ENCODE peak calls at places on chromosomes 7 and 10, in eight cellular contexts. One of them, this sample, is unnamed.

GRCh38 chr7:23893942-23894890 is 184.2 kb downstream of the STK31 start:
- DNase-seq in tibial artery: no peak
- DNase-seq in neural progenitor cell: no peak
- DNase-seq in cardiac muscle cell: peak; percentile 67
- DNase-seq in ovary: no peak
- DNase-seq in uterus: no peak
- DNase-seq in skeletal muscle cell: no peak
- DNase-seq in SK-N-SH: peak; percentile 44
- DNase-seq in this sample: no peak

GRCh38 chr10:126670056-126670743 is at the start of gene C10orf90:
- DNase-seq in tibial artery: no peak
- DNase-seq in neural progenitor cell: no peak
- DNase-seq in cardiac muscle cell: no peak
- DNase-seq in ovary: no peak
- DNase-seq in uterus: no peak
- DNase-seq in skeletal muscle cell: no peak
- DNase-seq in SK-N-SH: no peak
- DNase-seq in this sample: no peak

GRCh38 chr10:86536294-86536861 is 14.8 kb upstream of the WAPL start:
- DNase-seq in tibial artery: no peak
- DNase-seq in neural progenitor cell: peak; percentile 59
- DNase-seq in cardiac muscle cell: no peak
- DNase-seq in ovary: no peak
- DNase-seq in uterus: no peak
- DNase-seq in skeletal muscle cell: no peak
- DNase-seq in SK-N-SH: no peak
- DNase-seq in this sample: no peak

GRCh38 chr10:75776738-75777504 is 345.5 kb downstream of the LRMDA start:
- DNase-seq in tibial artery: no peak
- DNase-seq in neural progenitor cell: no peak
- DNase-seq in cardiac muscle cell: no peak
- DNase-seq in ovary: no peak
- DNase-seq in uterus: no peak
- DNase-seq in skeletal muscle cell: no peak
- DNase-seq in SK-N-SH: no peak
- DNase-seq in this sample: no peak

GRCh38 chr7:112414855-112415490 is 35.3 kb upstream of the IFRD1 start:
- DNase-seq in tibial artery: no peak
- DNase-seq in neural progenitor cell: peak; percentile 47
- DNase-seq in cardiac muscle cell: peak; percentile 60
- DNase-seq in ovary: no peak
- DNase-seq in uterus: no peak
- DNase-seq in skeletal muscle cell: no peak
- DNase-seq in SK-N-SH: peak; percentile 57
- DNase-seq in this sample: no peak

GRCh38 chr7:64990216-64990615 is 620 bp downstream of the ZNF117 start:
- DNase-seq in tibial artery: no peak
- DNase-seq in neural progenitor cell: no peak
- DNase-seq in cardiac muscle cell: no peak
- DNase-seq in ovary: no peak
- DNase-seq in uterus: no peak
- DNase-seq in skeletal muscle cell: no peak
- DNase-seq in SK-N-SH: no peak
- DNase-seq in this sample: no peak

GRCh38 chr10:3195706-3196105 is 23.1 kb upstream of the PITRM1 start:
- DNase-seq in tibial artery: no peak
- DNase-seq in neural progenitor cell: no peak
- DNase-seq in cardiac muscle cell: no peak
- DNase-seq in ovary: no peak
- DNase-seq in uterus: no peak
- DNase-seq in skeletal muscle cell: no peak
- DNase-seq in SK-N-SH: no peak
- DNase-seq in this sample: no peak

GRCh38 chr10:120732067-120732466 is 119.1 kb upstream of the WDR11 start:
- DNase-seq in tibial artery: no peak
- DNase-seq in neural progenitor cell: no peak
- DNase-seq in cardiac muscle cell: no peak
- DNase-seq in ovary: no peak
- DNase-seq in uterus: no peak
- DNase-seq in skeletal muscle cell: no peak
- DNase-seq in SK-N-SH: no peak
- DNase-seq in this sample: no peak

GRCh38 chr7:149625339-149625946 is 127.8 kb upstream of the ZNF746 start:
- DNase-seq in tibial artery: peak; percentile 50
- DNase-seq in neural progenitor cell: peak; percentile 83
- DNase-seq in cardiac muscle cell: peak; percentile 77
- DNase-seq in ovary: peak; percentile 61
- DNase-seq in uterus: peak; percentile 63
- DNase-seq in skeletal muscle cell: no peak
- DNase-seq in SK-N-SH: peak; percentile 54
- DNase-seq in this sample: peak; percentile 72

GRCh38 chr7:158811461-158811860 is 17.8 kb downstream of the ESYT2 start:
- DNase-seq in tibial artery: peak; percentile 50
- DNase-seq in neural progenitor cell: no peak
- DNase-seq in cardiac muscle cell: peak; percentile 85
- DNase-seq in ovary: peak; percentile 59
- DNase-seq in uterus: no peak
- DNase-seq in skeletal muscle cell: peak; percentile 69
- DNase-seq in SK-N-SH: no peak
- DNase-seq in this sample: no peak

GRCh38 chr10:12869427-12869826 is 132.1 kb downstream of the CCDC3 start:
- DNase-seq in tibial artery: no peak
- DNase-seq in neural progenitor cell: no peak
- DNase-seq in cardiac muscle cell: peak; percentile 15
- DNase-seq in ovary: no peak
- DNase-seq in uterus: no peak
- DNase-seq in skeletal muscle cell: no peak
- DNase-seq in SK-N-SH: no peak
- DNase-seq in this sample: no peak

GRCh38 chr7:92880212-92881090 is 44.1 kb upstream of the CDK6 start:
- DNase-seq in tibial artery: no peak
- DNase-seq in neural progenitor cell: peak; percentile 62
- DNase-seq in cardiac muscle cell: peak; percentile 51
- DNase-seq in ovary: no peak
- DNase-seq in uterus: no peak
- DNase-seq in skeletal muscle cell: no peak
- DNase-seq in SK-N-SH: peak; percentile 39
- DNase-seq in this sample: no peak

GRCh38 chr10:71312840-71313789 is 5.9 kb upstream of the SLC29A3 start:
- DNase-seq in tibial artery: peak; percentile 71
- DNase-seq in neural progenitor cell: no peak
- DNase-seq in cardiac muscle cell: peak; percentile 93
- DNase-seq in ovary: peak; percentile 93
- DNase-seq in uterus: peak; percentile 95
- DNase-seq in skeletal muscle cell: peak; percentile 74
- DNase-seq in SK-N-SH: no peak
- DNase-seq in this sample: peak; percentile 50

GRCh38 chr7:98119257-98119918 is 12.7 kb downstream of the LMTK2 start:
- DNase-seq in tibial artery: no peak
- DNase-seq in neural progenitor cell: no peak
- DNase-seq in cardiac muscle cell: peak; percentile 67
- DNase-seq in ovary: no peak
- DNase-seq in uterus: no peak
- DNase-seq in skeletal muscle cell: no peak
- DNase-seq in SK-N-SH: no peak
- DNase-seq in this sample: no peak

GRCh38 chr7:37920619-37921339 is at the start of gene EPDR1:
- DNase-seq in tibial artery: peak; percentile 54
- DNase-seq in neural progenitor cell: peak; percentile 70
- DNase-seq in cardiac muscle cell: peak; percentile 42
- DNase-seq in ovary: peak; percentile 62
- DNase-seq in uterus: peak; percentile 49
- DNase-seq in skeletal muscle cell: no peak
- DNase-seq in SK-N-SH: peak; percentile 89
- DNase-seq in this sample: peak; percentile 75

GRCh38 chr10:48462482-48463020 is 142.3 kb downstream of the ARHGAP22 start:
- DNase-seq in tibial artery: no peak
- DNase-seq in neural progenitor cell: no peak
- DNase-seq in cardiac muscle cell: no peak
- DNase-seq in ovary: no peak
- DNase-seq in uterus: no peak
- DNase-seq in skeletal muscle cell: no peak
- DNase-seq in SK-N-SH: no peak
- DNase-seq in this sample: no peak

GRCh38 chr7:96671854-96672253 is 37.8 kb downstream of the SEM1 start:
- DNase-seq in tibial artery: no peak
- DNase-seq in neural progenitor cell: no peak
- DNase-seq in cardiac muscle cell: no peak
- DNase-seq in ovary: no peak
- DNase-seq in uterus: no peak
- DNase-seq in skeletal muscle cell: no peak
- DNase-seq in SK-N-SH: no peak
- DNase-seq in this sample: no peak

GRCh38 chr10:5628798-5629788 is 37.3 kb downstream of the ASB13 start:
- DNase-seq in tibial artery: no peak
- DNase-seq in neural progenitor cell: no peak
- DNase-seq in cardiac muscle cell: peak; percentile 44
- DNase-seq in ovary: no peak
- DNase-seq in uterus: no peak
- DNase-seq in skeletal muscle cell: no peak
- DNase-seq in SK-N-SH: no peak
- DNase-seq in this sample: no peak

GRCh38 chr10:116710021-116710420 is 32.3 kb downstream of the HSPA12A start:
- DNase-seq in tibial artery: no peak
- DNase-seq in neural progenitor cell: no peak
- DNase-seq in cardiac muscle cell: no peak
- DNase-seq in ovary: no peak
- DNase-seq in uterus: no peak
- DNase-seq in skeletal muscle cell: no peak
- DNase-seq in SK-N-SH: no peak
- DNase-seq in this sample: no peak

GRCh38 chr10:103949728-103950127 is 17.2 kb upstream of the SLK start:
- DNase-seq in tibial artery: no peak
- DNase-seq in neural progenitor cell: no peak
- DNase-seq in cardiac muscle cell: no peak
- DNase-seq in ovary: no peak
- DNase-seq in uterus: no peak
- DNase-seq in skeletal muscle cell: no peak
- DNase-seq in SK-N-SH: no peak
- DNase-seq in this sample: no peak

GRCh38 chr7:28315565-28316420 is 96.5 kb upstream of the CREB5 start:
- DNase-seq in tibial artery: no peak
- DNase-seq in neural progenitor cell: no peak
- DNase-seq in cardiac muscle cell: peak; percentile 28
- DNase-seq in ovary: no peak
- DNase-seq in uterus: peak; percentile 70
- DNase-seq in skeletal muscle cell: peak; percentile 35
- DNase-seq in SK-N-SH: peak; percentile 80
- DNase-seq in this sample: no peak

GRCh38 chr10:103546401-103546800 is 52.9 kb downstream of the NEURL1 start:
- DNase-seq in tibial artery: no peak
- DNase-seq in neural progenitor cell: no peak
- DNase-seq in cardiac muscle cell: no peak
- DNase-seq in ovary: no peak
- DNase-seq in uterus: no peak
- DNase-seq in skeletal muscle cell: no peak
- DNase-seq in SK-N-SH: peak; percentile 7
- DNase-seq in this sample: no peak

GRCh38 chr10:6711286-6711817 is 131.3 kb upstream of the PRKCQ start:
- DNase-seq in tibial artery: no peak
- DNase-seq in neural progenitor cell: no peak
- DNase-seq in cardiac muscle cell: no peak
- DNase-seq in ovary: no peak
- DNase-seq in uterus: no peak
- DNase-seq in skeletal muscle cell: no peak
- DNase-seq in SK-N-SH: peak; percentile 46
- DNase-seq in this sample: no peak

GRCh38 chr10:73647875-73648228 is 6.6 kb upstream of the MYOZ1 start:
- DNase-seq in tibial artery: no peak
- DNase-seq in neural progenitor cell: no peak
- DNase-seq in cardiac muscle cell: no peak
- DNase-seq in ovary: no peak
- DNase-seq in uterus: no peak
- DNase-seq in skeletal muscle cell: no peak
- DNase-seq in SK-N-SH: no peak
- DNase-seq in this sample: no peak
- H3K4me3 ChIP-seq in tibial artery: peak overlapping the region; percentile 85
- H3K4me3 ChIP-seq in neural progenitor cell: peak overlapping the region; percentile 68
- H3K4me3 ChIP-seq in cardiac muscle cell: no peak overlapping the region
- H3K4me3 ChIP-seq in ovary: peak overlapping the region; percentile 76
- H3K4me3 ChIP-seq in uterus: peak overlapping the region; percentile 58
- H3K4me3 ChIP-seq in skeletal muscle cell: peak overlapping the region; percentile 48
- H3K4me3 ChIP-seq in SK-N-SH: peak overlapping the region; percentile 70
- H3K4me3 ChIP-seq in this sample: peak overlapping the region; percentile 76

GRCh38 chr10:27388761-27389399 is 115.2 kb upstream of the RAB18 start:
- DNase-seq in tibial artery: peak; percentile 35
- DNase-seq in neural progenitor cell: no peak
- DNase-seq in cardiac muscle cell: peak; percentile 60
- DNase-seq in ovary: no peak
- DNase-seq in uterus: peak; percentile 13
- DNase-seq in skeletal muscle cell: peak; percentile 38
- DNase-seq in SK-N-SH: no peak
- DNase-seq in this sample: no peak
- H3K4me3 ChIP-seq in tibial artery: no peak overlapping the region
- H3K4me3 ChIP-seq in neural progenitor cell: no peak overlapping the region
- H3K4me3 ChIP-seq in cardiac muscle cell: no peak overlapping the region
- H3K4me3 ChIP-seq in ovary: no peak overlapping the region
- H3K4me3 ChIP-seq in uterus: no peak overlapping the region
- H3K4me3 ChIP-seq in skeletal muscle cell: no peak overlapping the region
- H3K4me3 ChIP-seq in SK-N-SH: no peak overlapping the region
- H3K4me3 ChIP-seq in this sample: no peak overlapping the region

GRCh38 chr7:25259487-25260243 is 31.4 kb upstream of the NPVF start:
- DNase-seq in tibial artery: peak; percentile 66
- DNase-seq in neural progenitor cell: peak; percentile 86
- DNase-seq in cardiac muscle cell: peak; percentile 88
- DNase-seq in ovary: peak; percentile 77
- DNase-seq in uterus: peak; percentile 67
- DNase-seq in skeletal muscle cell: peak; percentile 52
- DNase-seq in SK-N-SH: peak; percentile 79
- DNase-seq in this sample: peak; percentile 75

GRCh38 chr7:25263292-25263691 is 35.0 kb upstream of the NPVF start:
- DNase-seq in tibial artery: no peak
- DNase-seq in neural progenitor cell: no peak
- DNase-seq in cardiac muscle cell: peak; percentile 37
- DNase-seq in ovary: no peak
- DNase-seq in uterus: no peak
- DNase-seq in skeletal muscle cell: no peak
- DNase-seq in SK-N-SH: no peak
- DNase-seq in this sample: no peak

GRCh38 chr7:25262586-25262985 is 34.3 kb upstream of the NPVF start:
- DNase-seq in tibial artery: no peak
- DNase-seq in neural progenitor cell: no peak
- DNase-seq in cardiac muscle cell: peak; percentile 80
- DNase-seq in ovary: no peak
- DNase-seq in uterus: no peak
- DNase-seq in skeletal muscle cell: no peak
- DNase-seq in SK-N-SH: no peak
- DNase-seq in this sample: no peak

GRCh38 chr7:25260862-25261454 is 32.7 kb upstream of the NPVF start:
- DNase-seq in tibial artery: no peak
- DNase-seq in neural progenitor cell: no peak
- DNase-seq in cardiac muscle cell: peak; percentile 79
- DNase-seq in ovary: no peak
- DNase-seq in uterus: no peak
- DNase-seq in skeletal muscle cell: peak; percentile 33
- DNase-seq in SK-N-SH: no peak
- DNase-seq in this sample: no peak

GRCh38 chr7:25261545-25262135 is 33.4 kb upstream of the NPVF start:
- DNase-seq in tibial artery: no peak
- DNase-seq in neural progenitor cell: no peak
- DNase-seq in cardiac muscle cell: no peak
- DNase-seq in ovary: no peak
- DNase-seq in uterus: no peak
- DNase-seq in skeletal muscle cell: no peak
- DNase-seq in SK-N-SH: no peak
- DNase-seq in this sample: no peak
- H3K4me3 ChIP-seq in tibial artery: no peak overlapping the region
- H3K4me3 ChIP-seq in neural progenitor cell: no peak overlapping the region
- H3K4me3 ChIP-seq in cardiac muscle cell: no peak overlapping the region
- H3K4me3 ChIP-seq in ovary: no peak overlapping the region
- H3K4me3 ChIP-seq in uterus: no peak overlapping the region
- H3K4me3 ChIP-seq in skeletal muscle cell: peak overlapping the region; percentile 10
- H3K4me3 ChIP-seq in SK-N-SH: no peak overlapping the region
- H3K4me3 ChIP-seq in this sample: no peak overlapping the region

GRCh38 chr7:128708235-128708634 is 30.9 kb upstream of the CALU start:
- DNase-seq in tibial artery: no peak
- DNase-seq in neural progenitor cell: peak; percentile 85
- DNase-seq in cardiac muscle cell: no peak
- DNase-seq in ovary: no peak
- DNase-seq in uterus: no peak
- DNase-seq in skeletal muscle cell: no peak
- DNase-seq in SK-N-SH: no peak
- DNase-seq in this sample: no peak
- H3K4me3 ChIP-seq in tibial artery: no peak overlapping the region
- H3K4me3 ChIP-seq in neural progenitor cell: peak overlapping the region; percentile 21
- H3K4me3 ChIP-seq in cardiac muscle cell: no peak overlapping the region
- H3K4me3 ChIP-seq in ovary: no peak overlapping the region
- H3K4me3 ChIP-seq in uterus: no peak overlapping the region
- H3K4me3 ChIP-seq in skeletal muscle cell: no peak overlapping the region
- H3K4me3 ChIP-seq in SK-N-SH: no peak overlapping the region
- H3K4me3 ChIP-seq in this sample: no peak overlapping the region

This sample was measured in dorsolateral prefrontal cortex.